ENCODE peak calls at places on chromosome 3, in six cellular contexts. N, C, S, D, V and J are unnamed samples.

GRCh38 chr3:73437828-73438227 is 186.9 kb downstream of the PDZRN3 start:
- DNase-seq in N (no peak), C (no peak), S (no peak), D (no peak), V (no peak), J (no peak)

GRCh38 chr3:151230644-151231043 is 27.6 kb upstream of the GPR171 start:
- DNase-seq in N (no peak), C (no peak), S (no peak), D (no peak), V (no peak), J (no peak)

GRCh38 chr3:101261506-101261905 is 58.9 kb downstream of the IMPG2 start:
- DNase-seq in N (no peak), C (no peak), S (no peak), D (no peak), V (no peak), J (no peak)

GRCh38 chr3:3015472-3016089 is 94.6 kb downstream of the IL5RA start:
- DNase-seq in N (peak; percentile 15), C (no peak), S (peak; percentile 24), D (peak; percentile 8), V (no peak), J (peak; percentile 18)

GRCh38 chr3:15556512-15556911 is 35.0 kb upstream of the COLQ start:
- DNase-seq in N (no peak), C (peak; percentile 80), S (no peak), D (no peak), V (no peak), J (no peak)

GRCh38 chr3:156483961-156484787 is 70.7 kb downstream of the SSR3 start:
- DNase-seq in N (no peak), C (peak; percentile 77), S (peak; percentile 39), D (peak; percentile 8), V (no peak), J (no peak)

GRCh38 chr3:115325539-115325938 is 178.5 kb upstream of the ZBTB20 start:
- DNase-seq in N (peak; percentile 5), C (no peak), S (peak; percentile 15), D (no peak), V (peak; percentile 66), J (peak; percentile 50)

GRCh38 chr3:196778755-196779154 is 39.1 kb downstream of the PAK2 start:
- DNase-seq in N (no peak), C (no peak), S (no peak), D (no peak), V (no peak), J (no peak)

GRCh38 chr3:46558184-46559029 is 7.7 kb downstream of the LRRC2 start:
- DNase-seq in N (peak; percentile 93), C (peak; percentile 75), S (peak; percentile 98), D (peak; percentile 90), V (peak; percentile 57), J (no peak)

DNA sequence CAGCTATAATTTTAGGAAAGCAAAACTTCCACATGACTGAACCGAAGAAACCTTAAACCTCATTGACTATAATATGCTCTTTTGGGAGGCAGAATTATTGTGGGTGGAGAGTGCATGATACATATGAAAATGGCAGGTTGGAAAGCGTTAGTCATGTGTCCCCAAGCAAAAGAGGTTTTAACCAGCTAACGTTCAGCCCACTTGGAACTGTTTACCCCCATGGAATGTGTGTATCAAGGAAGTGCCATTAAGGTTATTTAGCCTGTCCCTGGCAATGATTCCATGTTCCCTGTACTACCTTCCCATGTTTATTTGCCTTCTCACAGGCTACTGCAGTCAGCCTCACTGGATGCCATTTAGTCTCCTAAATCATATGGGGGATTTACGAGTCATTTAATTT is 44.1 kb upstream of the LRRC58 start:
- DNase-seq in N (no peak), C (no peak), S (no peak), D (no peak), V (no peak), J (no peak)
- TF ChIP-seq YY1 in N (no peak), C (no peak), S (no peak), D (no peak), V (no peak), J (no peak)

GRCh38 chr3:159828542-159828943 is 160.1 kb upstream of the IL12A start:
- DNase-seq in N (peak; percentile 3), C (no peak), S (peak; percentile 11), D (peak; percentile 35), V (no peak), J (no peak)

GRCh38 chr3:159829056-159829995 is 159.3 kb upstream of the IL12A start:
- DNase-seq in N (peak; percentile 20), C (no peak), S (no peak), D (peak; percentile 65), V (no peak), J (no peak)

GRCh38 chr3:159831466-159831865 is 157.2 kb upstream of the IL12A start:
- DNase-seq in N (no peak), C (no peak), S (no peak), D (no peak), V (no peak), J (no peak)

GRCh38 chr3:159832024-159832423 is 156.6 kb upstream of the IL12A start:
- DNase-seq in N (no peak), C (peak; percentile 25), S (no peak), D (no peak), V (no peak), J (no peak)

DNA sequence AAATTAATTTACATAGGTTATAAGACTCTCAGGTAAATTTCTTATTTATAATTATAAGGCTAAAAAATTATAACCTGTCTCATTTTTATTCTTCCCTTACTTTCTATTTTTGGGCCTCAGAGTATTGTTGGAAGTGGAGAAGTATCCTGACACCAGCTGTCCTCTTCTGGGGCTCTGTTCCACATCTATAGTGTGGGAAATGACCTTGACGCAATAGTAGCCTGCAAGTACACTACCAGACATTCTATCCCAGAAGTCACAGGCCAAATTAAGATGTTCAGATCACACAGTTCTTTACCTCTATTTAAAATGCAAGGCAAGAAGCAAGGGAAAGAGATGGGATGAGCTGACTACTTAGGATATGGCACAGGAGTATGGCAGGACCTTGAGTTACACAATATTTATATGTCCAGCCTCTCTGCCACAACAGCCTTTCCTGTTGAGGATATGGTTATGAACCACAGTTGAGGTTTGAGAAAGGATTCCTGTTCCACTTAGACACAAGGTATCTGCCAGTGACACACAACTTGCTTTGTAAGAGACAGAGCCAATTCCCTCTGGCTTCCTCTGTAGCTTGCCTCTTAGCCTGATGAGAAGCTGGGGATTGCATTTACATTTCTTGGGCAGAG is 158.0 kb upstream of the IL12A start:
- DNase-seq in N (no peak), C (no peak), S (no peak), D (no peak), V (no peak), J (no peak)
- H3K4me1 ChIP-seq in N (no peaks in the 10 kb centered on the region), C (peaks cover 13% of the 10 kb centered on the region), S (no peaks in the 10 kb centered on the region), D (peaks cover 17% of the 10 kb centered on the region), V (no peaks in the 10 kb centered on the region), J (no peaks in the 10 kb centered on the region)

GRCh38 chr3:64987731-64988130 is 299.9 kb upstream of the ADAMTS9 start:
- DNase-seq in N (no peak), C (no peak), S (no peak), D (no peak), V (no peak), J (no peak)
- TF ChIP-seq YY1 in N (no peak), C (no peak), S (no peak), D (no peak), V (no peak), J (no peak)

DNA sequence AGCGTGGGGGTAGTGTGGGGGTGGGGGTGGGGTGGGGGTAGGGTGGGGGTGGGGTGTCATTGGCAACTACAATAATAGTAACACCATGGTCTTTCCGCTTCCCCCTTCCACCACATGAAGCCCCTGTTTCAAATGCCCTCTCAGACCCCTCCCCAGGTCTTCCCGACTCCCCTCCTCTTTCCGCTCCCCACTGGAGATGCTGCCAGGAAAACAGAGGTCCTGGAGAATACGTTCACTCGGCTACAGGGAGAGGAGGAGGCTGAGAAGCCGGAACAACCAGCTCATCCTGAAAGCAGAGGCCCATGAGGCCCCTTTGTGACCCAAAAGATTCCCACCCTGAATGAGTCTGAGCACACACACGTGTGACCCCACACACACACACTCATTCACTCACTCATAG is 75.4 kb downstream of the CPN2 start:
- DNase-seq in N (no peak), C (no peak), S (no peak), D (no peak), V (no peak), J (no peak)
- H3K4me1 ChIP-seq in N (peaks cover 21% of the 10 kb centered on the region), C (no peaks in the 10 kb centered on the region), S (peaks cover 27% of the 10 kb centered on the region), D (peaks cover 59% of the 10 kb centered on the region), V (peaks cover 19% of the 10 kb centered on the region), J (peaks cover 32% of the 10 kb centered on the region)